ENCODE peak calls at places on chromosomes 6 and 20, in ten cellular contexts. B is lower lobe of right lung, X is Peyer's patch, Z is heart right ventricle, H is body of pancreas, D is sigmoid colon, T is astrocyte, V is heart left ventricle, C is suprapubic skin, M is cardiac muscle cell. W is an unnamed sample.
A peak's percentile ranks its signal among the peaks of the same experiment; 100 is the strongest.

GRCh38 chr6:154012852-154013251 is 26.2 kb upstream of the OPRM1 start:
- DNase-seq in Z (no peak), T (no peak), D (no peak), B (no peak), M (no peak), C (no peak), H (no peak), X (no peak), V (no peak), W (no peak)

GRCh38 chr6:51468704-51469103 is 618.7 kb downstream of the PKHD1 start:
- DNase-seq in D (no peak), B (no peak), T (no peak), C (no peak), V (no peak), X (no peak), H (no peak), M (no peak), Z (no peak), W (no peak)

GRCh38 chr6:118705799-118706481 is 54.5 kb upstream of the CEP85L start:
- DNase-seq in D (no peak), Z (no peak), X (no peak), B (no peak), C (no peak), V (peak; percentile 22), H (no peak), T (peak; percentile 86), M (peak; percentile 90), W (peak; percentile 38)

GRCh38 chr6:21984551-21984950 is 312.3 kb downstream of the PRL start:
- DNase-seq in T (peak; percentile 63), C (no peak), X (no peak), H (no peak), M (no peak), Z (no peak), B (no peak), V (no peak), D (no peak), W (no peak)

GRCh38 chr6:83270971-83271714 is 78.0 kb downstream of the RWDD2A start:
- DNase-seq in D (no peak), B (no peak), T (peak; percentile 94), Z (no peak), C (no peak), V (no peak), X (no peak), M (peak; percentile 77), H (no peak), W (no peak)

GRCh38 chr6:157912326-157912725 is 69.3 kb upstream of the SYNJ2 start:
- DNase-seq in B (no peak), D (no peak), Z (no peak), C (no peak), X (no peak), H (no peak), T (peak; percentile 95), V (no peak), M (peak; percentile 92), W (no peak)

GRCh38 chr6:66662196-66662595 is 955.2 kb upstream of the EYS start:
- DNase-seq in X (no peak), B (no peak), C (no peak), M (peak; percentile 58), T (peak; percentile 3), D (no peak), Z (no peak), V (no peak), H (no peak), W (no peak)

GRCh38 chr6:75199856-75200255 is 6.0 kb downstream of the COL12A1 start:
- DNase-seq in H (no peak), V (no peak), B (no peak), C (no peak), X (no peak), D (no peak), T (peak; percentile 42), Z (no peak), M (no peak), W (no peak)

GRCh38 chr6:93420163-93420806 is 926 bp upstream of the EPHA7 start:
- DNase-seq in Z (no peak), M (no peak), T (no peak), H (no peak), B (no peak), C (no peak), X (no peak), D (no peak), V (no peak), W (no peak)

GRCh38 chr6:26250806-26251075 is 114.3 kb upstream of the BTN3A2 start:
- DNase-seq in H (no peak), C (no peak), Z (peak; percentile 18), D (no peak), X (no peak), V (no peak), B (no peak), M (peak; percentile 63), T (no peak), W (no peak)

GRCh38 chr6:125791151-125791819 is 525 bp downstream of the NCOA7 start:
- DNase-seq in B (peak; percentile 57), T (peak; percentile 42), M (peak; percentile 58), C (no peak), Z (peak; percentile 30), X (no peak), H (peak; percentile 53), D (no peak), V (peak; percentile 39), W (no peak)

GRCh38 chr20:9506964-9507369 is 7.4 kb upstream of the LAMP5 start:
- DNase-seq in D (no peak), T (no peak), Z (no peak), B (no peak), X (no peak), V (no peak), H (no peak), C (no peak), M (no peak), W (peak; percentile 50)
- H3K4me3 ChIP-seq in D (no peak overlapping the region), T (no peak overlapping the region), Z (peak overlapping the region; percentile 32), B (peak overlapping the region; percentile 17), X (no peak overlapping the region), V (peak overlapping the region; percentile 20), H (no peak overlapping the region), C (peak overlapping the region; percentile 21), M (no peak overlapping the region), W (peak overlapping the region; percentile 26)

DNA sequence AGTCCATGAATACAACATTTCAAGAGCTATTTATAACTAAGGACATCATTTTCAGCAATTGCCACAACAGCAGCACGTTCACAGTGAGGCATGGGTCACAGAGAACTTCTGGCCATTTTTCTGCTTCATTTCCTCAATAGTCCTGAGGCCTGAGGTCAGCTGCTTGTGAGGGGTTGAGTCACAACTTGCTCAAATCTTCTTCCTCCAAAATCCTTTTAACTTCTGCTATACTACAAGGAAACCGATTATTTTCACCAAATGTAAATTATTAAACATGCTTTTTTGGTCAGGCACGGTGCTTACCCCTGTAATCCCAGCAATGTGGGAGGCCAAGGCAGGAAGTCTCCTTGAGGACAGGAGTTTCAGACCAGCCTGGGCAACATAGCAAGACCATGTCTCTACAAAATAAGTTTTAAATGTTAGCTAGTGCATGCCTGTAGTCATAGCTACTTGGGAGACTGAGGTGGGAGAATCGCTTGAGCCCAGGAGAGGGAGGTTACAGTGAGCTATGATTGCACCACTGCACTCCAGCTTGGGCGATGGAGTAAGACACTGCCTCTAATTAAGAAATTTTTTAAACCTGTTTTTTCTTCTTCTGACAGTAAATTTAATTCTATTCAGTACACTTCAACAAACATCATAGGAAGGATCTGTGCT is 11.2 kb upstream of the SLC16A10 start:
- DNase-seq in M (no peak), T (no peak), B (no peak), Z (no peak), D (no peak), C (no peak), X (no peak), H (no peak), V (no peak), W (no peak)
- H3K4me1 ChIP-seq in M (no peaks in the 10 kb centered on the region), T (no peaks in the 10 kb centered on the region), B (no peaks in the 10 kb centered on the region), Z (no peaks in the 10 kb centered on the region), D (no peaks in the 10 kb centered on the region), C (no peaks in the 10 kb centered on the region), X (no peaks in the 10 kb centered on the region), H (peaks cover 20% of the 10 kb centered on the region), V (no peaks in the 10 kb centered on the region), W (peaks cover 1% of the 10 kb centered on the region)

DNA sequence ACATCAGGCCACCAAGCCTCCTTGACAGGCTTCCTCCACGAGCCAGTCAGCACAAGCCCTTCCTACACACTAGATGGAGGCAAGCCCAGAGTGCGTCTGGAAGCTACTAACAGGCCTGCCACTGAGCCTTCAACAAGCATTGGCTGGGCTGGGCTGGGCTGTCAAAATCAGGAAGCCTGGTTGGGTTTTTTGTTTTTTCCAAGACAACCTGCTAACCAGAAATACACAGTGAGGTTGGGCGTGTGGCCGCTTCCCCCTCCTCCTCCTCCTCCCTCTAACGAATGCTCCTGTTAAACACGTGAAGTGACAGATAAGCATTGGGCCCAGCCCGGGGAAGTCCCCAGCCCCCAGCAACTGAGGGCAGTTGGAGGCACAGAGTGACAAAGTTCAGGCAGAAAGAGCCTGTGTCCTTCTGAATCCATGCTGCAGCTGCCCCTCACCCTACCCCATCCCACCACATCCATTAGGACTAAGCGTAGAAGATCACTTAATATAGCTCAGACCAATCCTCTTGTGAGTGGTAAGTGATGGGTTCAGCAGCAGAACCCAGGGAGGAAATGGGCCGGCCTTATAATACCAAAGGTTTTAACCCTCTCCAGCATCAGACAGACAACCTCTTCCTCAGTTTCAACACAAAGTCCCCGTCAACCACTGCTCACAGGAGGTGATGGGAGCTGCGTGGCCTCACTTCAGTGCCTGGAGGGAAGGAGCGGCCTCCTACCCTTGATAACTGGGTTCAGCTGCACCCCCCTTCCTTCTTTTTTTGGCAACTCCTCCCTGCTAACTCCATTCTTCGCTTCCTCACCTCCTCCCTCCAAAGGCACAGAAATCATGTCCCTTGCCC is 1.1 kb downstream of the NFATC2 start:
- DNase-seq in B (peak; percentile 62), C (peak; percentile 87), V (peak; percentile 87), T (peak; percentile 49), X (peak; percentile 68), Z (peak; percentile 92), D (peak; percentile 91), H (peak; percentile 90), M (peak; percentile 80), W (peak; percentile 85)
- H3K4me3 ChIP-seq in B (peak overlapping the region; percentile 57), C (peak overlapping the region; percentile 53), V (peak overlapping the region; percentile 54), T (no peak overlapping the region), X (peak overlapping the region; percentile 87), Z (peak overlapping the region; percentile 51), D (no peak overlapping the region), H (no peak overlapping the region), M (peak overlapping the region; percentile 86), W (peak overlapping the region; percentile 36)

DNA sequence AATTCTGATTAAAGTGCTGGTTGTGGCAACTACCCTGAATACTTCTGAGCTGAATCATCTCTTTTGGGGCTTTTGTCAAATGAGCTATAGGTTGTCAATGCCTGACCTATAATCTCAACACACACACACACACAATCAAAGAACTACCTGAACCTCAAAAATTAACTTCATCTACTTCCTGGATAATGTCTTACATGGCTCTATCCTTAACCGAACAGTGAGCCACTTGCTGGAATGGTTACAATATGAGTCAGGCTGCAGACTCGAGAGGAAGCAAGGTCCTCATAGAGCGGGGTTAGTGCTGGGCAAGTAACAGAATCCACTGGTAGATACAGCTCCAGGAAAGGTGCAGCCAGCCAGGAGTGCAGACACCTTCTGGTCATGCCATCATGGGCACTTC is 70.6 kb upstream of the DST start:
- DNase-seq in D (peak; percentile 78), B (no peak), M (peak; percentile 77), V (no peak), T (peak; percentile 92), C (no peak), Z (peak; percentile 37), X (no peak), H (peak; percentile 36), W (no peak)
- H3K4me1 ChIP-seq in D (peaks cover 52% of the 10 kb centered on the region), B (peaks cover 16% of the 10 kb centered on the region), M (peaks cover 28% of the 10 kb centered on the region), V (no peaks in the 10 kb centered on the region), T (peaks cover 53% of the 10 kb centered on the region), C (peaks cover 11% of the 10 kb centered on the region), Z (peaks cover 45% of the 10 kb centered on the region), X (no peaks in the 10 kb centered on the region), H (peaks cover 4% of the 10 kb centered on the region), W (peaks cover 4% of the 10 kb centered on the region)

GRCh38 chr6:151763938-151764680 is 43.4 kb upstream of the ESR1 start:
- DNase-seq in Z (peak; percentile 95), H (peak; percentile 94), B (peak; percentile 95), D (peak; percentile 91), T (peak; percentile 81), C (peak; percentile 92), M (peak; percentile 95), X (peak; percentile 49), V (peak; percentile 90), W (peak; percentile 99)
- H3K4me3 ChIP-seq in Z (peak overlapping the region; percentile 44), H (no peak overlapping the region), B (peak overlapping the region; percentile 43), D (no peak overlapping the region), T (peak overlapping the region; percentile 34), C (peak overlapping the region; percentile 34), M (peak overlapping the region; percentile 14), X (no peak overlapping the region), V (peak overlapping the region; percentile 45), W (peak overlapping the region; percentile 38)